ENCODE peak calls at places on chromosomes 7 and 10, in seven cellular contexts. One of them, this sample, is unnamed.

GRCh38 chr10:99775850-99776249 is 6.6 kb upstream of the ABCC2 start:
- DNase-seq in astrocyte of the cerebellum: peak
- DNase-seq in uterus: no peak
- DNase-seq in lower leg skin: no peak
- DNase-seq in tibial nerve: no peak
- DNase-seq in GM06990: no peak
- DNase-seq in neural progenitor cell: no peak
- DNase-seq in this sample: peak

GRCh38 chr7:105651798-105652197 is 70.5 kb upstream of the EFCAB10 start:
- DNase-seq in tibial nerve: no peak
- DNase-seq in GM06990: no peak
- DNase-seq in astrocyte of the cerebellum: no peak
- DNase-seq in lower leg skin: no peak
- DNase-seq in neural progenitor cell: no peak
- DNase-seq in uterus: no peak
- DNase-seq in this sample: no peak

GRCh38 chr7:129649128-129649690 is 37.7 kb downstream of the NRF1 start:
- DNase-seq in tibial nerve: no peak
- DNase-seq in lower leg skin: no peak
- DNase-seq in GM06990: no peak
- DNase-seq in neural progenitor cell: peak
- DNase-seq in uterus: no peak
- DNase-seq in astrocyte of the cerebellum: no peak
- DNase-seq in this sample: no peak

GRCh38 chr10:15528478-15529239 is 157.6 kb upstream of the FAM171A1 start:
- DNase-seq in tibial nerve: no peak
- DNase-seq in astrocyte of the cerebellum: no peak
- DNase-seq in GM06990: no peak
- DNase-seq in uterus: no peak
- DNase-seq in neural progenitor cell: no peak
- DNase-seq in lower leg skin: no peak
- DNase-seq in this sample: no peak

GRCh38 chr10:86244296-86244695 is 122.3 kb downstream of the GRID1 start:
- DNase-seq in GM06990: no peak
- DNase-seq in astrocyte of the cerebellum: no peak
- DNase-seq in tibial nerve: no peak
- DNase-seq in neural progenitor cell: no peak
- DNase-seq in uterus: no peak
- DNase-seq in lower leg skin: no peak
- DNase-seq in this sample: no peak

GRCh38 chr7:113371376-113372043 is 253.2 kb upstream of the SMIM30 start:
- DNase-seq in lower leg skin: no peak
- DNase-seq in uterus: no peak
- DNase-seq in astrocyte of the cerebellum: peak
- DNase-seq in neural progenitor cell: no peak
- DNase-seq in GM06990: no peak
- DNase-seq in tibial nerve: no peak
- DNase-seq in this sample: no peak

GRCh38 chr10:79431422-79431821 is 14.0 kb downstream of the ZCCHC24 start:
- DNase-seq in astrocyte of the cerebellum: no peak
- DNase-seq in neural progenitor cell: no peak
- DNase-seq in lower leg skin: no peak
- DNase-seq in tibial nerve: no peak
- DNase-seq in uterus: no peak
- DNase-seq in GM06990: no peak
- DNase-seq in this sample: no peak

GRCh38 chr10:99435986-99436633 is 5.7 kb upstream of the GOT1 start:
- DNase-seq in tibial nerve: no peak
- DNase-seq in GM06990: peak
- DNase-seq in lower leg skin: no peak
- DNase-seq in uterus: no peak
- DNase-seq in neural progenitor cell: peak
- DNase-seq in astrocyte of the cerebellum: peak
- DNase-seq in this sample: peak

GRCh38 chr10:71837085-71837827 is 13.8 kb downstream of the PSAP start:
- DNase-seq in astrocyte of the cerebellum: no peak
- DNase-seq in GM06990: peak
- DNase-seq in lower leg skin: no peak
- DNase-seq in neural progenitor cell: peak
- DNase-seq in uterus: no peak
- DNase-seq in tibial nerve: no peak
- DNase-seq in this sample: peak

GRCh38 chr7:138064856-138065357 is 11.4 kb upstream of the AKR1D1 start:
- DNase-seq in GM06990: no peak
- DNase-seq in neural progenitor cell: peak
- DNase-seq in uterus: no peak
- DNase-seq in astrocyte of the cerebellum: no peak
- DNase-seq in tibial nerve: no peak
- DNase-seq in lower leg skin: no peak
- DNase-seq in this sample: peak

GRCh38 chr10:44931621-44932337 is 20.6 kb downstream of the TMEM72 start:
- DNase-seq in uterus: no peak
- DNase-seq in lower leg skin: no peak
- DNase-seq in astrocyte of the cerebellum: no peak
- DNase-seq in neural progenitor cell: no peak
- DNase-seq in GM06990: no peak
- DNase-seq in tibial nerve: no peak
- DNase-seq in this sample: no peak

GRCh38 chr10:89164920-89165319 is 42.2 kb downstream of the CH25H start:
- DNase-seq in GM06990: no peak
- DNase-seq in neural progenitor cell: no peak
- DNase-seq in uterus: no peak
- DNase-seq in astrocyte of the cerebellum: no peak
- DNase-seq in lower leg skin: no peak
- DNase-seq in tibial nerve: no peak
- DNase-seq in this sample: no peak

GRCh38 chr10:89165923-89166322 is 41.2 kb downstream of the CH25H start:
- DNase-seq in uterus: no peak
- DNase-seq in astrocyte of the cerebellum: no peak
- DNase-seq in tibial nerve: no peak
- DNase-seq in GM06990: no peak
- DNase-seq in lower leg skin: no peak
- DNase-seq in neural progenitor cell: no peak
- DNase-seq in this sample: peak

GRCh38 chr10:89163265-89163995 is 43.7 kb downstream of the CH25H start:
- DNase-seq in lower leg skin: peak
- DNase-seq in tibial nerve: peak
- DNase-seq in uterus: peak
- DNase-seq in astrocyte of the cerebellum: no peak
- DNase-seq in GM06990: peak
- DNase-seq in neural progenitor cell: no peak
- DNase-seq in this sample: peak

GRCh38 chr10:89160339-89160738 is 46.8 kb downstream of the CH25H start:
- DNase-seq in GM06990: no peak
- DNase-seq in neural progenitor cell: no peak
- DNase-seq in uterus: no peak
- DNase-seq in lower leg skin: no peak
- DNase-seq in astrocyte of the cerebellum: no peak
- DNase-seq in tibial nerve: no peak
- DNase-seq in this sample: no peak

DNA sequence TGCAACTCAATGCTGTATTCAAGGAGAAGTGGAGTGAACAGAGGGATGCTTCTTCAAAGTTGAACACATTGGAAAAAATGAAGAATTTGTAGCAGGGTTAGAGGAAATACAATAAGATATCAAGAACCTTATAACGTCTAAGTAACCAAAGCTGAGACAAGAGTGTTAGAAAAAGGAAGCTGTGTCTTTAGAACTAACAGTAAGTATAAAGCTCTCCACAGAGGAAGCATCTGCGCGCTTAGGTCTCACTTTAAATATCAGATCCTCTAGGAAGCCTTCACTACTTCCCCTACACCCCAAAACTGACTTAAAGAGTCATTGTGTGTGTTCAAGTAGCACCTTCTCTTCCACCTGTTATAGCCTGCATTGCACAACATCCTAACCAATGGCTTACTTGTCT is 43.0 kb downstream of the CH25H start:
- DNase-seq in neural progenitor cell: no peak
- DNase-seq in astrocyte of the cerebellum: no peak
- DNase-seq in tibial nerve: no peak
- DNase-seq in uterus: no peak
- DNase-seq in lower leg skin: no peak
- DNase-seq in GM06990: peak
- DNase-seq in this sample: no peak
- H3K4me3 ChIP-seq in neural progenitor cell: no peak
- H3K4me3 ChIP-seq in astrocyte of the cerebellum: no peak
- H3K4me3 ChIP-seq in tibial nerve: no peak
- H3K4me3 ChIP-seq in uterus: no peak
- H3K4me3 ChIP-seq in lower leg skin: no peak
- H3K4me3 ChIP-seq in GM06990: peak
- H3K4me3 ChIP-seq in this sample: no peak

DNA sequence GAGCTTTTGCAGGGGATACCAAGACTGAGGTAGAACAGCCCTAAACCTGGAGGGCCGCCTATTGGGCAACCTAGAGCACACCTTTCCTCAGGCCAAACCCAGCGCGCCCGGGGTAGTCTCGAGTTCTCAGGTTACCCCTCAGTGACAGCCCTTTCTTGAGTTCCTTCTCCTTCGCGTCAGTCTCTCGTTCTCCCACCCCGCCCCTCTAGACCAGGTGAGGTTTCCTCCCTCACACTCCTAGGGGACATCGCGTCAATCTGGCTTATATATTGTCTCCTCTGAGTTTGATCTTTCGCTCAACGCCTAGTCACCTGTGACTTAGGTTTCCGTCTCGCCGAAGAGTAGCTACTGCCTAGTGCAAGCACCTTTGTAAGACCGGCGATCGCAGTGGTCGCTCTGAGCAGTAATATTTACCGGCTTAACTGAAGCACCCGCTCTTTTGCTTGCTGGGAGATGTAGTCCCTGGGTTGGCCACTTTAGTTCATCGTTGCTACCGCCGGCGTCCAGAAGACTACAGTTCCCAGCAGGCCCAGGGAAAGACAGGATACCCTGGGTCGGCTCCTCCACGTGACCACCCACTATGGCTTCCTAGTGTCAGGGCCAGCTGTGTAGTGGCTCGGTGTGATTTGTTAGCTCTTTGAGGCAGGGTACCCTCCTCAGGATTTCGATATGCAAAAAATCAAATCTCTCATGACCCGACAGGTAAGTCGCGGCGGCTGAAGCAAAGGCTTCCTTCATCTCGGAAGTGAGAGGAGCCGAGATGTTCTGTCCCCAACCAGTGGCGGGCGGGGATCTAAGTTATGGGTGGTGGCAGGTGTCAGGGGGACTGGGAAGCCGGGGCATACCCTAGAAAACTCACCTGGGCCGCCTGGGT is at the start of gene VPS50:
- DNase-seq in uterus: peak
- DNase-seq in lower leg skin: peak
- DNase-seq in GM06990: peak
- DNase-seq in neural progenitor cell: peak
- DNase-seq in astrocyte of the cerebellum: peak
- DNase-seq in tibial nerve: peak
- DNase-seq in this sample: peak
- TF ChIP-seq CTCF in uterus: peak
- TF ChIP-seq CTCF in lower leg skin: no peak
- TF ChIP-seq CTCF in GM06990: no peak
- TF ChIP-seq CTCF in neural progenitor cell: no peak
- TF ChIP-seq CTCF in astrocyte of the cerebellum: no peak
- TF ChIP-seq CTCF in tibial nerve: no peak
- TF ChIP-seq CTCF in this sample: no peak

GRCh38 chr10:89391882-89392756 is at the start of gene IFIT1:
- DNase-seq in GM06990: peak
- DNase-seq in astrocyte of the cerebellum: peak
- DNase-seq in neural progenitor cell: peak
- DNase-seq in uterus: peak
- DNase-seq in tibial nerve: no peak
- DNase-seq in lower leg skin: peak
- DNase-seq in this sample: peak
- H3K4me3 ChIP-seq in GM06990: peak
- H3K4me3 ChIP-seq in astrocyte of the cerebellum: peak
- H3K4me3 ChIP-seq in neural progenitor cell: peak
- H3K4me3 ChIP-seq in uterus: peak
- H3K4me3 ChIP-seq in tibial nerve: peak
- H3K4me3 ChIP-seq in lower leg skin: peak
- H3K4me3 ChIP-seq in this sample: peak

GRCh38 chr10:29858352-29859267 is 200.8 kb downstream of the JCAD start:
- DNase-seq in astrocyte of the cerebellum: no peak
- DNase-seq in neural progenitor cell: peak
- DNase-seq in GM06990: no peak
- DNase-seq in tibial nerve: no peak
- DNase-seq in lower leg skin: no peak
- DNase-seq in uterus: peak
- DNase-seq in this sample: peak
- TF ChIP-seq CTCF in astrocyte of the cerebellum: peak
- TF ChIP-seq CTCF in neural progenitor cell: peak
- TF ChIP-seq CTCF in GM06990: peak
- TF ChIP-seq CTCF in tibial nerve: peak
- TF ChIP-seq CTCF in lower leg skin: no peak
- TF ChIP-seq CTCF in uterus: peak
- TF ChIP-seq CTCF in this sample: peak

DNA sequence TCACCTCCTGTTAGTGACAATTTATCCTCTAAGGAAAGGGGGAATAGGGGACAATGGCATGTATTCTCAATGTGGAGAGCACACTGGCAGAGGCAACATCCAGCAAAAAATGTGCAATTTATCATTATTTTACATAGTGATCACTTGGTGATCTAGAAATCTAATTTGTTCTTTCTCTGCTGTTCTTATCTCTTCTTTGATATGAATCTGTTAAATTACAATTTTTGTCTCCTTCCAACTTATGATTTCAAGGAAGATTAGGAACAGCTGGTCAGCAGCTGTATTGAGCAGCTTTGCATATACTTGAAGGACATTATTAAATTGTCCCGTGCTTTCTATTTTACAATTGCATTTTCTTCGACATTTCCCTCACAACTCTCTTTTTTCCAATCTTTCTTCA is 213.1 kb downstream of the MAGI2 start:
- DNase-seq in GM06990: no peak
- DNase-seq in neural progenitor cell: no peak
- DNase-seq in uterus: no peak
- DNase-seq in tibial nerve: no peak
- DNase-seq in lower leg skin: no peak
- DNase-seq in astrocyte of the cerebellum: no peak
- DNase-seq in this sample: no peak
- H3K4me3 ChIP-seq in GM06990: no peak
- H3K4me3 ChIP-seq in neural progenitor cell: no peak
- H3K4me3 ChIP-seq in uterus: no peak
- H3K4me3 ChIP-seq in tibial nerve: no peak
- H3K4me3 ChIP-seq in lower leg skin: no peak
- H3K4me3 ChIP-seq in astrocyte of the cerebellum: no peak
- H3K4me3 ChIP-seq in this sample: no peak

GRCh38 chr7:47852330-47853245 is 95.7 kb downstream of the PKD1L1 start:
- DNase-seq in GM06990: no peak
- DNase-seq in uterus: no peak
- DNase-seq in lower leg skin: no peak
- DNase-seq in tibial nerve: no peak
- DNase-seq in astrocyte of the cerebellum: no peak
- DNase-seq in neural progenitor cell: peak
- DNase-seq in this sample: peak
- TF ChIP-seq CTCF in GM06990: peak
- TF ChIP-seq CTCF in uterus: no peak
- TF ChIP-seq CTCF in lower leg skin: no peak
- TF ChIP-seq CTCF in tibial nerve: no peak
- TF ChIP-seq CTCF in astrocyte of the cerebellum: no peak
- TF ChIP-seq CTCF in neural progenitor cell: peak
- TF ChIP-seq CTCF in this sample: peak

GRCh38 chr10:95394161-95394880 is 103.5 kb upstream of the PDLIM1 start:
- DNase-seq in GM06990: no peak
- DNase-seq in neural progenitor cell: no peak
- DNase-seq in uterus: no peak
- DNase-seq in tibial nerve: no peak
- DNase-seq in lower leg skin: no peak
- DNase-seq in astrocyte of the cerebellum: no peak
- DNase-seq in this sample: no peak
- H3K4me3 ChIP-seq in GM06990: no peak
- H3K4me3 ChIP-seq in neural progenitor cell: no peak
- H3K4me3 ChIP-seq in uterus: no peak
- H3K4me3 ChIP-seq in tibial nerve: no peak
- H3K4me3 ChIP-seq in lower leg skin: no peak
- H3K4me3 ChIP-seq in astrocyte of the cerebellum: no peak
- H3K4me3 ChIP-seq in this sample: no peak

This sample was measured in fibroblast of pulmonary artery.